ENCODE peak calls at places on chromosome 13, in five cellular contexts. One of them, this sample, is unnamed.
A peak's percentile ranks its signal among the peaks of the same experiment; 100 is the strongest.

GRCh38 chr13:80744147-80744914 is 403.4 kb upstream of the SPRY2 start:
- DNase-seq in GM12878: no peak
- DNase-seq in H1: no peak
- DNase-seq in HepG2: no peak
- DNase-seq in K562: no peak
- DNase-seq in this sample: no peak

GRCh38 chr13:20301391-20302071 is 69.4 kb upstream of the GJB6 start:
- DNase-seq in GM12878: no peak
- DNase-seq in H1: peak; percentile 57
- DNase-seq in HepG2: no peak
- DNase-seq in K562: no peak
- DNase-seq in this sample: no peak

GRCh38 chr13:107753286-107753685 is 462.1 kb downstream of the LIG4 start:
- DNase-seq in H1: no peak
- DNase-seq in K562: no peak
- DNase-seq in HepG2: no peak
- DNase-seq in GM12878: no peak
- DNase-seq in this sample: no peak

GRCh38 chr13:42409061-42409460 is 137.1 kb downstream of the AKAP11 start:
- DNase-seq in K562: no peak
- DNase-seq in HepG2: no peak
- DNase-seq in H1: no peak
- DNase-seq in GM12878: no peak
- DNase-seq in this sample: no peak

GRCh38 chr13:94065741-94066140 is 413.7 kb downstream of the DCT start:
- DNase-seq in K562: no peak
- DNase-seq in GM12878: no peak
- DNase-seq in H1: no peak
- DNase-seq in HepG2: no peak
- DNase-seq in this sample: no peak

GRCh38 chr13:44306401-44307192 is 67.0 kb upstream of the SERP2 start:
- DNase-seq in GM12878: no peak
- DNase-seq in K562: no peak
- DNase-seq in H1: peak; percentile 57
- DNase-seq in HepG2: no peak
- DNase-seq in this sample: no peak

GRCh38 chr13:72204291-72204690 is 337.3 kb upstream of the DACH1 start:
- DNase-seq in H1: no peak
- DNase-seq in K562: no peak
- DNase-seq in HepG2: no peak
- DNase-seq in GM12878: no peak
- DNase-seq in this sample: no peak

GRCh38 chr13:56886398-56886797 is 254.3 kb upstream of the PRR20A start:
- DNase-seq in H1: no peak
- DNase-seq in HepG2: no peak
- DNase-seq in GM12878: no peak
- DNase-seq in K562: no peak
- DNase-seq in this sample: no peak

GRCh38 chr13:49305824-49306425 is 58.2 kb downstream of the CDADC1 start:
- DNase-seq in HepG2: no peak
- DNase-seq in H1: no peak
- DNase-seq in GM12878: no peak
- DNase-seq in K562: no peak
- DNase-seq in this sample: no peak

GRCh38 chr13:79658333-79658975 is 177.5 kb downstream of the NDFIP2 start:
- DNase-seq in HepG2: no peak
- DNase-seq in GM12878: no peak
- DNase-seq in H1: no peak
- DNase-seq in K562: no peak
- DNase-seq in this sample: no peak

GRCh38 chr13:98450495-98451167 is 126.3 kb downstream of the STK24 start:
- DNase-seq in K562: no peak
- DNase-seq in GM12878: no peak
- DNase-seq in H1: no peak
- DNase-seq in HepG2: peak; percentile 19
- DNase-seq in this sample: no peak
- TF ChIP-seq GABPA in K562: no peak
- TF ChIP-seq GABPA in GM12878: no peak
- TF ChIP-seq GABPA in H1: no peak
- TF ChIP-seq GABPA in HepG2: no peak
- TF ChIP-seq GABPA in this sample: no peak

DNA sequence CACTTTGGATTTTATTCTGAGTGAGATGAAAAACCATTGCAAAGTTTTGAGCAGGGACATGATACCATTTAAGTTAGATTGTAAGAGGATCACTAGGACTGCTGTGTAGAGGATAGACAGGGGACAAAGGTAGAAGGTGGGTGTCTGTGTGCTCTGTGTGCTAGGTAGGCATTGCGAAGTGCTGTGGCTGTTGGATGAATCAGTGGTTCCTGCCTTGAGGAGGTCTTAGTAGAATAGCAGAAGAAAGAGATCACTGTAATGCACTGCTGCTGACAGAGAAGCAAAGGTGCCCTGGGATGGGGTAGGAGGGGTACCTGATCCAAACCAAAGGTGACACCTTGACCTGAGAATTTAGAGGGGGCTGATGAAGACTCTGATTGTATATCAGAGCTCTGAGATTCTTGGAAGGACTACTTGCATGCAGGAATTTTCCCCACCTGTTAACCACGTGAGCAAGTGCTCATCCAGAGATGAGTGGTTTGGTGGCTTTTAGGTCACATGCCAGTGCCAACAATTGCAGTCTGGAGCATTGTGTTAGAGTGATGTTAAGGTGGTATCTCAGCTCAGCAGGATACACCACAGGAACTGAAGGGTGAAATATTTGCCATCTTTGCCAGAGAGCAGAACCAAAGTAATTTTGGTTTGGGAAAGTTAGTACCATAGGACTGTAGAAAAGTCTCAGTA is 10.8 kb downstream of the WASF3 start:
- DNase-seq in GM12878: no peak
- DNase-seq in HepG2: no peak
- DNase-seq in H1: no peak
- DNase-seq in K562: no peak
- DNase-seq in this sample: no peak
- TF ChIP-seq GABPA in GM12878: no peak
- TF ChIP-seq GABPA in HepG2: no peak
- TF ChIP-seq GABPA in H1: no peak
- TF ChIP-seq GABPA in K562: no peak
- TF ChIP-seq GABPA in this sample: no peak

DNA sequence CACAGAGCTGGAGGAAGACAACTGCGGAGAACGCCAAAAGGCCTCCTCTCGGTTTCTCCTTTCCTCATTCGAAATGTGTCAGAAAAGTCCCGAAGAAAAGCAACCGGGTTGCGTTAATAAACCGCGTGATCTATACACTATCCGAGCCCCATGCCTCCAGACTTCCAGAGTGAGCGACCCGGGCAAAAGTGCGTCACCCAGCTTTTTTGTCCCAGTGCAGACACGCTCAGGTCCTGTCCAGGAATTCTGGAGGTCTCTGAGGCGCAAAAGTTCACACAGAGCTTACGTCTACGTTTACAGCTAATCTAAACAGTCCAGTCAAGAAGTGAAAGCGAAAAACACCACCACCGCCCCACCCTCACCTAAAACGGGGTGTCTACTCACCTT is 368 bp downstream of the N4BP2L2 start:
- DNase-seq in GM12878: no peak
- DNase-seq in HepG2: peak; percentile 76
- DNase-seq in H1: peak; percentile 46
- DNase-seq in K562: no peak
- DNase-seq in this sample: no peak
- TF ChIP-seq GABPA in GM12878: no peak
- TF ChIP-seq GABPA in HepG2: no peak
- TF ChIP-seq GABPA in H1: no peak
- TF ChIP-seq GABPA in K562: no peak
- TF ChIP-seq GABPA in this sample: no peak

GRCh38 chr13:111903143-111903542 is 163.8 kb upstream of the SOX1 start:
- DNase-seq in H1: peak; percentile 17
- DNase-seq in GM12878: no peak
- DNase-seq in K562: no peak
- DNase-seq in HepG2: no peak
- DNase-seq in this sample: no peak
- TF ChIP-seq GABPA in H1: no peak
- TF ChIP-seq GABPA in GM12878: no peak
- TF ChIP-seq GABPA in K562: no peak
- TF ChIP-seq GABPA in HepG2: no peak
- TF ChIP-seq GABPA in this sample: no peak

DNA sequence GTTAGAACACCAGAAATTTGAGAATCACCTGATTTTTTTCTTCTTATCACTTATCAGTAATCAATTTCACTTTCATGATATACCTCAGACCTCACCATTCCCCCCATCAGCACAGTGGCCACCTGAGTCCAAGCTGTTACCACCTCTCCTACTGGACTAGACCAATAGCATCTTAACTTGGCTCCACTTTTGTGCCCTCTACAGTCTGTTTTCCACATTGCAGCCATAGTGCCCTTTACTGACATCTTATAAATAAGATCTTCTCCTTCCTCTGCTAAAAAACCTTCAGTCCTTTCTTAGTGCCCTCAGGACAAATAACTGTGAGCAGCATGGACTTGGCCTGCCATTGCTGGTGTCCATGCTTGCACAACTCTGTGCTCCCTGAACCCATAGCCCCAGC is 380.7 kb downstream of the LMO7 start:
- DNase-seq in K562: peak; percentile 13
- DNase-seq in H1: peak; percentile 73
- DNase-seq in GM12878: no peak
- DNase-seq in HepG2: peak; percentile 25
- DNase-seq in this sample: no peak
- TF ChIP-seq GABPA in K562: no peak
- TF ChIP-seq GABPA in H1: no peak
- TF ChIP-seq GABPA in GM12878: no peak
- TF ChIP-seq GABPA in HepG2: no peak
- TF ChIP-seq GABPA in this sample: no peak

GRCh38 chr13:40665754-40666057 is 735 bp downstream of the FOXO1 start:
- DNase-seq in K562: peak; percentile 18
- DNase-seq in HepG2: no peak
- DNase-seq in GM12878: no peak
- DNase-seq in H1: no peak
- DNase-seq in this sample: no peak
- TF ChIP-seq GABPA in K562: no peak
- TF ChIP-seq GABPA in HepG2: no peak
- TF ChIP-seq GABPA in GM12878: no peak
- TF ChIP-seq GABPA in H1: no peak
- TF ChIP-seq GABPA in this sample: no peak

This sample was measured in HL-60.